ENCODE peak calls at places on chromosome 22, in ten cellular contexts. One of them, this sample, is unnamed.

GRCh38 chr22:44155115-44155514 is 25.6 kb upstream of the PARVG start:
- DNase-seq in DND-41: no peak
- DNase-seq in aorta: no peak
- DNase-seq in ovary: no peak
- DNase-seq in kidney: peak; percentile 39
- DNase-seq in adrenal gland: no peak
- DNase-seq in left ventricle myocardium inferior: no peak
- DNase-seq in neuronal stem cell: no peak
- DNase-seq in CD8-positive, alpha-beta T cell: no peak
- DNase-seq in CD4-positive, CD25-positive, alpha-beta regulatory T cell: no peak
- DNase-seq in this sample: no peak

GRCh38 chr22:44595841-44596341 is 97.9 kb upstream of the RTL6 start:
- DNase-seq in DND-41: no peak
- DNase-seq in aorta: no peak
- DNase-seq in ovary: no peak
- DNase-seq in kidney: no peak
- DNase-seq in adrenal gland: no peak
- DNase-seq in left ventricle myocardium inferior: no peak
- DNase-seq in neuronal stem cell: no peak
- DNase-seq in CD8-positive, alpha-beta T cell: no peak
- DNase-seq in CD4-positive, CD25-positive, alpha-beta regulatory T cell: no peak
- DNase-seq in this sample: peak; percentile 55

GRCh38 chr22:48147831-48148230 is 1385.4 kb downstream of the TBC1D22A start:
- DNase-seq in DND-41: no peak
- DNase-seq in aorta: no peak
- DNase-seq in ovary: no peak
- DNase-seq in kidney: no peak
- DNase-seq in adrenal gland: no peak
- DNase-seq in left ventricle myocardium inferior: no peak
- DNase-seq in neuronal stem cell: no peak
- DNase-seq in CD8-positive, alpha-beta T cell: no peak
- DNase-seq in CD4-positive, CD25-positive, alpha-beta regulatory T cell: no peak
- DNase-seq in this sample: no peak

GRCh38 chr22:35604671-35605457 is 12.3 kb downstream of the MB start:
- DNase-seq in DND-41: peak; percentile 8
- DNase-seq in aorta: no peak
- DNase-seq in ovary: no peak
- DNase-seq in kidney: peak; percentile 15
- DNase-seq in adrenal gland: peak; percentile 43
- DNase-seq in left ventricle myocardium inferior: no peak
- DNase-seq in neuronal stem cell: no peak
- DNase-seq in CD8-positive, alpha-beta T cell: no peak
- DNase-seq in CD4-positive, CD25-positive, alpha-beta regulatory T cell: no peak
- DNase-seq in this sample: peak; percentile 49

GRCh38 chr22:38175206-38176118 is 6.2 kb downstream of the PLA2G6 start:
- DNase-seq in DND-41: no peak
- DNase-seq in aorta: peak; percentile 72
- DNase-seq in ovary: no peak
- DNase-seq in kidney: peak; percentile 53
- DNase-seq in adrenal gland: no peak
- DNase-seq in left ventricle myocardium inferior: no peak
- DNase-seq in neuronal stem cell: no peak
- DNase-seq in CD8-positive, alpha-beta T cell: no peak
- DNase-seq in CD4-positive, CD25-positive, alpha-beta regulatory T cell: no peak
- DNase-seq in this sample: no peak

GRCh38 chr22:48976556-48977535 is 850.8 kb downstream of the BRD1 start:
- DNase-seq in DND-41: no peak
- DNase-seq in aorta: peak; percentile 68
- DNase-seq in ovary: no peak
- DNase-seq in kidney: no peak
- DNase-seq in adrenal gland: no peak
- DNase-seq in left ventricle myocardium inferior: no peak
- DNase-seq in neuronal stem cell: no peak
- DNase-seq in CD8-positive, alpha-beta T cell: no peak
- DNase-seq in CD4-positive, CD25-positive, alpha-beta regulatory T cell: no peak
- DNase-seq in this sample: no peak

GRCh38 chr22:21650823-21651520 is 8.9 kb downstream of the SDF2L1 start:
- DNase-seq in DND-41: peak; percentile 55
- DNase-seq in aorta: no peak
- DNase-seq in ovary: no peak
- DNase-seq in kidney: no peak
- DNase-seq in adrenal gland: no peak
- DNase-seq in left ventricle myocardium inferior: no peak
- DNase-seq in neuronal stem cell: no peak
- DNase-seq in CD8-positive, alpha-beta T cell: no peak
- DNase-seq in CD4-positive, CD25-positive, alpha-beta regulatory T cell: no peak
- DNase-seq in this sample: no peak

GRCh38 chr22:17606472-17606871 is 22.1 kb downstream of the ATP6V1E1 start:
- DNase-seq in DND-41: no peak
- DNase-seq in aorta: no peak
- DNase-seq in ovary: no peak
- DNase-seq in kidney: no peak
- DNase-seq in adrenal gland: no peak
- DNase-seq in left ventricle myocardium inferior: no peak
- DNase-seq in neuronal stem cell: no peak
- DNase-seq in CD8-positive, alpha-beta T cell: no peak
- DNase-seq in CD4-positive, CD25-positive, alpha-beta regulatory T cell: no peak
- DNase-seq in this sample: no peak

GRCh38 chr22:17199131-17199731 is 20.0 kb downstream of the ADA2 start:
- DNase-seq in DND-41: no peak
- DNase-seq in aorta: no peak
- DNase-seq in ovary: peak; percentile 27
- DNase-seq in kidney: peak; percentile 38
- DNase-seq in adrenal gland: peak; percentile 22
- DNase-seq in left ventricle myocardium inferior: peak; percentile 30
- DNase-seq in neuronal stem cell: peak; percentile 64
- DNase-seq in CD8-positive, alpha-beta T cell: no peak
- DNase-seq in CD4-positive, CD25-positive, alpha-beta regulatory T cell: no peak
- DNase-seq in this sample: no peak

GRCh38 chr22:20207277-20208025 is 56.6 kb upstream of the CCDC188 start:
- DNase-seq in DND-41: no peak
- DNase-seq in aorta: no peak
- DNase-seq in ovary: no peak
- DNase-seq in kidney: no peak
- DNase-seq in adrenal gland: no peak
- DNase-seq in left ventricle myocardium inferior: no peak
- DNase-seq in neuronal stem cell: no peak
- DNase-seq in CD8-positive, alpha-beta T cell: no peak
- DNase-seq in CD4-positive, CD25-positive, alpha-beta regulatory T cell: no peak
- DNase-seq in this sample: no peak
- H3K4me1 ChIP-seq in DND-41: peaks cover 19% of the 10 kb centered on the region
- H3K4me1 ChIP-seq in aorta: no peaks in the 10 kb centered on the region
- H3K4me1 ChIP-seq in ovary: peaks cover 28% of the 10 kb centered on the region
- H3K4me1 ChIP-seq in kidney: peaks cover 30% of the 10 kb centered on the region
- H3K4me1 ChIP-seq in adrenal gland: peaks cover 23% of the 10 kb centered on the region
- H3K4me1 ChIP-seq in left ventricle myocardium inferior: peaks cover 72% of the 10 kb centered on the region
- H3K4me1 ChIP-seq in neuronal stem cell: peaks cover 30% of the 10 kb centered on the region
- H3K4me1 ChIP-seq in CD8-positive, alpha-beta T cell: peaks cover 30% of the 10 kb centered on the region
- H3K4me1 ChIP-seq in CD4-positive, CD25-positive, alpha-beta regulatory T cell: peaks cover 33% of the 10 kb centered on the region
- H3K4me1 ChIP-seq in this sample: peaks cover 45% of the 10 kb centered on the region

GRCh38 chr22:46933040-46933439 is 170.6 kb downstream of the TBC1D22A start:
- DNase-seq in DND-41: no peak
- DNase-seq in aorta: no peak
- DNase-seq in ovary: no peak
- DNase-seq in kidney: no peak
- DNase-seq in adrenal gland: no peak
- DNase-seq in left ventricle myocardium inferior: no peak
- DNase-seq in neuronal stem cell: no peak
- DNase-seq in CD8-positive, alpha-beta T cell: no peak
- DNase-seq in CD4-positive, CD25-positive, alpha-beta regulatory T cell: no peak
- DNase-seq in this sample: no peak
- H3K36me3 ChIP-seq in DND-41: peaks cover 5% of the 10 kb centered on the region
- H3K36me3 ChIP-seq in aorta: no peaks in the 10 kb centered on the region
- H3K36me3 ChIP-seq in ovary: no peaks in the 10 kb centered on the region
- H3K36me3 ChIP-seq in kidney: no peaks in the 10 kb centered on the region
- H3K36me3 ChIP-seq in adrenal gland: no peaks in the 10 kb centered on the region
- H3K36me3 ChIP-seq in left ventricle myocardium inferior: no peaks in the 10 kb centered on the region
- H3K36me3 ChIP-seq in neuronal stem cell: no peaks in the 10 kb centered on the region
- H3K36me3 ChIP-seq in CD8-positive, alpha-beta T cell: peaks cover 3% of the 10 kb centered on the region
- H3K36me3 ChIP-seq in CD4-positive, CD25-positive, alpha-beta regulatory T cell: no peaks in the 10 kb centered on the region
- H3K36me3 ChIP-seq in this sample: no peaks in the 10 kb centered on the region

GRCh38 chr22:24164823-24165379 is 16.4 kb upstream of the SUSD2 start:
- DNase-seq in DND-41: no peak
- DNase-seq in aorta: no peak
- DNase-seq in ovary: no peak
- DNase-seq in kidney: no peak
- DNase-seq in adrenal gland: no peak
- DNase-seq in left ventricle myocardium inferior: peak; percentile 60
- DNase-seq in neuronal stem cell: no peak
- DNase-seq in CD8-positive, alpha-beta T cell: no peak
- DNase-seq in CD4-positive, CD25-positive, alpha-beta regulatory T cell: no peak
- DNase-seq in this sample: no peak

GRCh38 chr22:24166811-24167210 is 14.5 kb upstream of the SUSD2 start:
- DNase-seq in DND-41: no peak
- DNase-seq in aorta: no peak
- DNase-seq in ovary: no peak
- DNase-seq in kidney: no peak
- DNase-seq in adrenal gland: no peak
- DNase-seq in left ventricle myocardium inferior: no peak
- DNase-seq in neuronal stem cell: no peak
- DNase-seq in CD8-positive, alpha-beta T cell: no peak
- DNase-seq in CD4-positive, CD25-positive, alpha-beta regulatory T cell: no peak
- DNase-seq in this sample: no peak

GRCh38 chr22:24164243-24164642 is 17.0 kb upstream of the SUSD2 start:
- DNase-seq in DND-41: no peak
- DNase-seq in aorta: no peak
- DNase-seq in ovary: no peak
- DNase-seq in kidney: no peak
- DNase-seq in adrenal gland: no peak
- DNase-seq in left ventricle myocardium inferior: no peak
- DNase-seq in neuronal stem cell: no peak
- DNase-seq in CD8-positive, alpha-beta T cell: no peak
- DNase-seq in CD4-positive, CD25-positive, alpha-beta regulatory T cell: no peak
- DNase-seq in this sample: no peak

GRCh38 chr22:24162377-24162927 is 18.8 kb upstream of the SUSD2 start:
- DNase-seq in DND-41: no peak
- DNase-seq in aorta: no peak
- DNase-seq in ovary: no peak
- DNase-seq in kidney: no peak
- DNase-seq in adrenal gland: no peak
- DNase-seq in left ventricle myocardium inferior: no peak
- DNase-seq in neuronal stem cell: no peak
- DNase-seq in CD8-positive, alpha-beta T cell: no peak
- DNase-seq in CD4-positive, CD25-positive, alpha-beta regulatory T cell: no peak
- DNase-seq in this sample: no peak

GRCh38 chr22:24165673-24166072 is 15.6 kb upstream of the SUSD2 start:
- DNase-seq in DND-41: no peak
- DNase-seq in aorta: no peak
- DNase-seq in ovary: no peak
- DNase-seq in kidney: no peak
- DNase-seq in adrenal gland: no peak
- DNase-seq in left ventricle myocardium inferior: no peak
- DNase-seq in neuronal stem cell: no peak
- DNase-seq in CD8-positive, alpha-beta T cell: no peak
- DNase-seq in CD4-positive, CD25-positive, alpha-beta regulatory T cell: no peak
- DNase-seq in this sample: no peak
- H3K27ac ChIP-seq in DND-41: no peak overlapping the region
- H3K27ac ChIP-seq in aorta: no peak overlapping the region
- H3K27ac ChIP-seq in ovary: no peak overlapping the region
- H3K27ac ChIP-seq in kidney: no peak overlapping the region
- H3K27ac ChIP-seq in adrenal gland: no peak overlapping the region
- H3K27ac ChIP-seq in left ventricle myocardium inferior: no peak overlapping the region
- H3K27ac ChIP-seq in neuronal stem cell: no peak overlapping the region
- H3K27ac ChIP-seq in CD8-positive, alpha-beta T cell: no peak overlapping the region
- H3K27ac ChIP-seq in CD4-positive, CD25-positive, alpha-beta regulatory T cell: no peak overlapping the region
- H3K27ac ChIP-seq in this sample: no peak overlapping the region

GRCh38 chr22:42926034-42926433 is 69.0 kb upstream of the ARFGAP3 start:
- DNase-seq in DND-41: no peak
- DNase-seq in aorta: peak; percentile 67
- DNase-seq in ovary: no peak
- DNase-seq in kidney: no peak
- DNase-seq in adrenal gland: no peak
- DNase-seq in left ventricle myocardium inferior: no peak
- DNase-seq in neuronal stem cell: no peak
- DNase-seq in CD8-positive, alpha-beta T cell: no peak
- DNase-seq in CD4-positive, CD25-positive, alpha-beta regulatory T cell: no peak
- DNase-seq in this sample: no peak
- H3K4me1 ChIP-seq in DND-41: peaks cover 11% of the 10 kb centered on the region
- H3K4me1 ChIP-seq in aorta: peaks cover 9% of the 10 kb centered on the region
- H3K4me1 ChIP-seq in ovary: peaks cover 14% of the 10 kb centered on the region
- H3K4me1 ChIP-seq in kidney: peaks cover 32% of the 10 kb centered on the region
- H3K4me1 ChIP-seq in adrenal gland: peaks cover 67% of the 10 kb centered on the region
- H3K4me1 ChIP-seq in left ventricle myocardium inferior: peaks cover 97% of the 10 kb centered on the region
- H3K4me1 ChIP-seq in neuronal stem cell: peaks cover 11% of the 10 kb centered on the region
- H3K4me1 ChIP-seq in CD8-positive, alpha-beta T cell: peaks cover 32% of the 10 kb centered on the region
- H3K4me1 ChIP-seq in CD4-positive, CD25-positive, alpha-beta regulatory T cell: peaks cover 2% of the 10 kb centered on the region
- H3K4me1 ChIP-seq in this sample: peaks cover 12% of the 10 kb centered on the region

GRCh38 chr22:32855023-32855756 is 53.7 kb downstream of the TIMP3 start:
- DNase-seq in DND-41: no peak
- DNase-seq in aorta: no peak
- DNase-seq in ovary: no peak
- DNase-seq in kidney: no peak
- DNase-seq in adrenal gland: no peak
- DNase-seq in left ventricle myocardium inferior: no peak
- DNase-seq in neuronal stem cell: no peak
- DNase-seq in CD8-positive, alpha-beta T cell: no peak
- DNase-seq in CD4-positive, CD25-positive, alpha-beta regulatory T cell: no peak
- DNase-seq in this sample: no peak
- H3K36me3 ChIP-seq in DND-41: no peaks in the 10 kb centered on the region
- H3K36me3 ChIP-seq in aorta: peaks cover 7% of the 10 kb centered on the region
- H3K36me3 ChIP-seq in ovary: no peaks in the 10 kb centered on the region
- H3K36me3 ChIP-seq in kidney: peaks cover 55% of the 10 kb centered on the region
- H3K36me3 ChIP-seq in adrenal gland: peaks cover 56% of the 10 kb centered on the region
- H3K36me3 ChIP-seq in left ventricle myocardium inferior: peaks cover 71% of the 10 kb centered on the region
- H3K36me3 ChIP-seq in neuronal stem cell: peaks cover 6% of the 10 kb centered on the region
- H3K36me3 ChIP-seq in CD8-positive, alpha-beta T cell: no peaks in the 10 kb centered on the region
- H3K36me3 ChIP-seq in CD4-positive, CD25-positive, alpha-beta regulatory T cell: no peaks in the 10 kb centered on the region
- H3K36me3 ChIP-seq in this sample: peaks cover 18% of the 10 kb centered on the region

DNA sequence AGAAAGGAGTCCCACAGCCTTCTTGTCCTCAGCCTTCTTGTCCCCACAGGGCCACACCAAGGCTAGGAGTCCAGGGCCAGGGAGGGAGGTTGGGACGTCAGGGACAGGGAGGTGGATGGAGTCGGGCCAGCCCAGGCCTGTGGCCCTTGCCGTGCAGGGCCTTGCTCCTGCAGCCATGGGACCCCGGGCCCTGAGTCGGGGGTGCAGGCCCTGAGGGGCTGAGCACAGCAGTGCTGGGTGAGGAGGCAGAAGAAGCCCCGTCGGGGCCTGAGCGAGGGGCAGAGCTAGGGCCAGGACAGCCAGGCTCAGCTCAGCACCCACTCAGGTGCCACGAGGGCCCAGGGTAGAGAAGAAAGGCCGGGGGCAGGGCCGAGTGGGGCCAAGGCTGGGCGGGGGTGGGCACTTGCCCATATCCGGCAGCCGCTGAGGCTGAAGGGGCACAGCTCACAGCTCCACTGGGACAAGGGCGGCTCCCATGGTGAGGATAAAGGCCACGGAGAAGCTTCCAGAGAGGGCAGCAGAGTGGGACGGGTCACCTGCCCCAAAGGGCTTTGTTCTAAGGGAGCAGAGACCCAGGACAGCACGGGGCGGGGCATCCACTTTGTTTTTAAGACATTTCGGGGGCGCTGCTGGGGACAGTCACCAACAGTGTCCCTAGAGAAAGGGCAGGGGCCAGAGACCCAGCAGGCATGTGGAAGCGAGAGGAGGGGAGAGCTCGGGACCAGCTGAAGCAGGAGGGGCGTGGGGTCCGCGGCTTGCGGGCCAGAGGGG is 3.6 kb downstream of the MLC1 start:
- DNase-seq in DND-41: no peak
- DNase-seq in aorta: peak; percentile 64
- DNase-seq in ovary: no peak
- DNase-seq in kidney: no peak
- DNase-seq in adrenal gland: no peak
- DNase-seq in left ventricle myocardium inferior: no peak
- DNase-seq in neuronal stem cell: no peak
- DNase-seq in CD8-positive, alpha-beta T cell: no peak
- DNase-seq in CD4-positive, CD25-positive, alpha-beta regulatory T cell: no peak
- DNase-seq in this sample: no peak
- H3K27ac ChIP-seq in DND-41: no peak overlapping the region
- H3K27ac ChIP-seq in aorta: no peak overlapping the region
- H3K27ac ChIP-seq in ovary: no peak overlapping the region
- H3K27ac ChIP-seq in kidney: no peak overlapping the region
- H3K27ac ChIP-seq in adrenal gland: no peak overlapping the region
- H3K27ac ChIP-seq in left ventricle myocardium inferior: no peak overlapping the region
- H3K27ac ChIP-seq in neuronal stem cell: no peak overlapping the region
- H3K27ac ChIP-seq in CD8-positive, alpha-beta T cell: no peak overlapping the region
- H3K27ac ChIP-seq in CD4-positive, CD25-positive, alpha-beta regulatory T cell: no peak overlapping the region
- H3K27ac ChIP-seq in this sample: no peak overlapping the region

This sample was measured in cardiac muscle cell.